ENCODE peak calls at places on chromosomes 7 and 10, in five cellular contexts. One of them, this sample, is unnamed.

GRCh38 chr7:80635533-80635932 is 2.9 kb upstream of the CD36 start:
- DNase-seq in HepG2: no peak
- DNase-seq in trophoblast cell: peak; percentile 86
- DNase-seq in Calu3: no peak
- DNase-seq in CD8-positive, alpha-beta T cell: no peak
- DNase-seq in this sample: no peak

GRCh38 chr10:119022846-119023552 is 6.5 kb upstream of the NANOS1 start:
- DNase-seq in HepG2: no peak
- DNase-seq in trophoblast cell: peak; percentile 92
- DNase-seq in Calu3: no peak
- DNase-seq in CD8-positive, alpha-beta T cell: no peak
- DNase-seq in this sample: no peak

GRCh38 chr7:143042821-143043271 is 9.3 kb upstream of the OR6V1 start:
- DNase-seq in HepG2: peak; percentile 78
- DNase-seq in trophoblast cell: no peak
- DNase-seq in Calu3: no peak
- DNase-seq in CD8-positive, alpha-beta T cell: no peak
- DNase-seq in this sample: peak; percentile 58

GRCh38 chr10:60433684-60434083 is 44.0 kb upstream of the ANK3 start:
- DNase-seq in HepG2: no peak
- DNase-seq in trophoblast cell: no peak
- DNase-seq in Calu3: no peak
- DNase-seq in CD8-positive, alpha-beta T cell: no peak
- DNase-seq in this sample: no peak

GRCh38 chr10:126012485-126012884 is 116.1 kb downstream of the FANK1 start:
- DNase-seq in HepG2: no peak
- DNase-seq in trophoblast cell: no peak
- DNase-seq in Calu3: no peak
- DNase-seq in CD8-positive, alpha-beta T cell: no peak
- DNase-seq in this sample: no peak

GRCh38 chr10:96406091-96406490 is 47.3 kb upstream of the OPALIN start:
- DNase-seq in HepG2: no peak
- DNase-seq in trophoblast cell: no peak
- DNase-seq in Calu3: no peak
- DNase-seq in CD8-positive, alpha-beta T cell: no peak
- DNase-seq in this sample: no peak

GRCh38 chr7:110856704-110857103 is 234.2 kb upstream of the LRRN3 start:
- DNase-seq in HepG2: peak; percentile 18
- DNase-seq in trophoblast cell: no peak
- DNase-seq in Calu3: no peak
- DNase-seq in CD8-positive, alpha-beta T cell: no peak
- DNase-seq in this sample: no peak

GRCh38 chr7:44274623-44274975 is 50.8 kb downstream of the CAMK2B start:
- DNase-seq in HepG2: no peak
- DNase-seq in trophoblast cell: no peak
- DNase-seq in Calu3: no peak
- DNase-seq in CD8-positive, alpha-beta T cell: no peak
- DNase-seq in this sample: no peak

GRCh38 chr10:110893559-110894179 is 21.9 kb downstream of the PDCD4 start:
- DNase-seq in HepG2: peak; percentile 34
- DNase-seq in trophoblast cell: peak; percentile 78
- DNase-seq in Calu3: no peak
- DNase-seq in CD8-positive, alpha-beta T cell: no peak
- DNase-seq in this sample: peak; percentile 54

This sample was measured in hepatocyte.